ENCODE peak calls at places on chromosomes 2 and 18, in nine cellular contexts. W is 8988T; C is activated CD4-positive, alpha-beta T cell treated with anti-CD3 and anti-CD28 coated beads, Interleukin-2, amount 50 U/mL, for 1 hour; E is OCI-LY7; I is Peyer's patch; M is activated T-helper 1 cell treated with anti-CD3 and anti-CD28 coated beads, Interleukin-12 subunit alpha, Interleukin-12 subunit beta, Interleukin-2, Interleukin-4 antibody, amounts not matched to agents 30 ng/mL and 10 ng/mL and 1 ng/mL, durations not matched to agents 14 hours and 24 hours and 36 hours; G is progenitor cell of endocrine pancreas; N is colonic mucosa; L is stimulated activated CD8-positive, alpha-beta memory T cell treated with anti-CD3 and anti-CD28 coated beads, Interleukin-15, amount 100 ng/mL, for 48 hours. Y is an unnamed sample.

GRCh38 chr2:47485751-47486300 is 82.9 kb downstream of the MSH2 start:
- DNase-seq in W (no peak), C (no peak), I (no peak), N (no peak), E (no peak), L (no peak), M (no peak), G (no peak), Y (no peak)

GRCh38 chr2:178327516-178327915 is 123.5 kb downstream of the PRKRA start:
- DNase-seq in W (no peak), L (no peak), C (no peak), E (no peak), I (no peak), N (no peak), G (no peak), M (no peak), Y (no peak)

GRCh38 chr18:13302611-13303267 is 84.2 kb downstream of the LDLRAD4 start:
- DNase-seq in E (no peak), I (no peak), G (no peak), M (no peak), N (no peak), C (no peak), L (no peak), W (no peak), Y (no peak)

GRCh38 chr2:221874444-221874843 is 302.3 kb upstream of the EPHA4 start:
- DNase-seq in C (no peak), I (no peak), L (no peak), N (no peak), W (no peak), M (no peak), E (no peak), G (no peak), Y (no peak)

GRCh38 chr2:71668326-71669057 is 215.1 kb downstream of the DYSF start:
- DNase-seq in G (no peak), C (no peak), I (no peak), N (no peak), L (no peak), W (no peak), M (no peak), E (no peak), Y (no peak)

GRCh38 chr2:62814132-62814531 is 108.6 kb downstream of the EHBP1 start:
- DNase-seq in C (no peak), N (no peak), L (no peak), M (no peak), G (no peak), I (no peak), E (no peak), W (no peak), Y (no peak)

GRCh38 chr2:198811198-198811597 is 646.5 kb downstream of the SATB2 start:
- DNase-seq in M (no peak), N (no peak), W (no peak), G (no peak), E (no peak), C (no peak), L (no peak), I (no peak), Y (no peak)

GRCh38 chr2:3464401-3465005 is 54.8 kb downstream of the ADI1 start:
- DNase-seq in L (no peak), I (no peak), W (no peak), E (no peak), M (no peak), C (no peak), G (no peak), N (no peak), Y (no peak)

GRCh38 chr18:51425889-51426288 is 228.4 kb upstream of the MEX3C start:
- DNase-seq in M (no peak), N (no peak), I (no peak), E (no peak), W (no peak), L (no peak), G (no peak), C (no peak), Y (no peak)